ENCODE peak calls at places on chromosomes 3 and 15, in ten cellular contexts. I, C, L, O, H, X, Z, R, E and B are unnamed samples.

GRCh38 chr3:175672119-175672689 is 813.1 kb downstream of the NAALADL2 start:
- DNase-seq in H (no peak), C (no peak), Z (no peak), L (peak), O (no peak), E (no peak), X (no peak), R (no peak), I (no peak), B (no peak)

GRCh38 chr15:68389041-68389930 is 42.7 kb downstream of the ITGA11 start:
- DNase-seq in R (peak), O (no peak), X (no peak), H (no peak), Z (peak), E (no peak), L (no peak), C (no peak), I (no peak), B (no peak)

GRCh38 chr15:70420421-70421196 is 322.9 kb upstream of the TLE3 start:
- DNase-seq in L (peak), O (no peak), I (no peak), X (no peak), H (no peak), E (no peak), C (no peak), R (no peak), Z (no peak), B (no peak)

GRCh38 chr15:82021992-82022391 is 23.8 kb downstream of the MEX3B start:
- DNase-seq in R (no peak), X (no peak), E (peak), L (peak), Z (peak), H (peak), I (peak), C (no peak), O (no peak), B (no peak)

GRCh38 chr15:26806161-26806560 is 33.3 kb upstream of the GABRB3 start:
- DNase-seq in R (no peak), C (no peak), L (peak), X (no peak), H (no peak), E (peak), I (peak), Z (no peak), O (no peak), B (no peak)

GRCh38 chr3:8938021-8938420 is 25.3 kb downstream of the RAD18 start:
- DNase-seq in I (no peak), Z (no peak), L (no peak), X (no peak), R (no peak), H (peak), E (no peak), C (peak), O (no peak), B (no peak)

GRCh38 chr15:96416218-96416933 is 85.9 kb downstream of the NR2F2 start:
- DNase-seq in X (no peak), O (no peak), H (no peak), L (no peak), I (no peak), C (no peak), E (no peak), Z (no peak), R (no peak), B (no peak)

GRCh38 chr3:146679995-146680394 is 74.8 kb upstream of the PLSCR5 start:
- DNase-seq in E (no peak), O (no peak), R (no peak), C (no peak), I (no peak), X (no peak), H (no peak), Z (no peak), L (no peak), B (no peak)

GRCh38 chr3:18635215-18635614 is 210.1 kb upstream of the SATB1 start:
- DNase-seq in R (no peak), O (no peak), X (no peak), C (no peak), H (no peak), E (no peak), L (no peak), Z (no peak), I (no peak), B (no peak)

GRCh38 chr3:119359476-119359998 is 65.4 kb downstream of the ARHGAP31 start:
- DNase-seq in R (no peak), I (no peak), C (no peak), O (no peak), Z (no peak), L (no peak), X (no peak), H (no peak), E (no peak), B (no peak)

GRCh38 chr15:88447206-88447605 is 20.0 kb downstream of the MRPL46 start:
- DNase-seq in X (no peak), O (no peak), Z (no peak), L (no peak), R (no peak), I (no peak), H (no peak), C (no peak), E (no peak), B (no peak)

GRCh38 chr15:71096676-71097075 is 18.6 kb upstream of the THSD4 start:
- DNase-seq in O (no peak), E (no peak), C (no peak), X (no peak), R (no peak), L (no peak), Z (no peak), H (peak), I (no peak), B (no peak)

GRCh38 chr3:185175370-185175987 is 22.6 kb upstream of the C3orf70 start:
- DNase-seq in Z (peak), X (no peak), C (no peak), I (no peak), E (peak), O (no peak), H (no peak), R (peak), L (peak), B (peak)

GRCh38 chr3:49295489-49296058 is 18.5 kb upstream of the C3orf62 start:
- DNase-seq in H (no peak), X (peak), L (peak), O (peak), I (peak), E (peak), C (peak), Z (peak), R (no peak), B (no peak)

GRCh38 chr3:10366681-10367101 is 45.8 kb upstream of the SEC13 start:
- DNase-seq in Z (no peak), E (no peak), L (no peak), X (no peak), C (peak), H (peak), O (no peak), I (no peak), R (no peak), B (no peak)

GRCh38 chr3:110783541-110783940 is 288.1 kb upstream of the NECTIN3 start:
- DNase-seq in O (no peak), X (no peak), I (no peak), E (no peak), H (no peak), Z (no peak), C (no peak), R (no peak), L (no peak), B (no peak)

GRCh38 chr15:70339551-70340517 is 242.1 kb upstream of the TLE3 start:
- DNase-seq in R (peak), O (no peak), I (no peak), L (peak), Z (no peak), E (no peak), H (no peak), X (no peak), C (no peak), B (no peak)

GRCh38 chr3:96069065-96069464 is 745.3 kb upstream of the EPHA6 start:
- DNase-seq in X (no peak), O (no peak), Z (no peak), R (no peak), H (no peak), L (no peak), I (no peak), E (no peak), C (no peak), B (no peak)

GRCh38 chr3:65490132-65490531 is 548.6 kb downstream of the MAGI1 start:
- DNase-seq in L (no peak), O (no peak), H (no peak), E (no peak), X (no peak), C (no peak), I (no peak), Z (no peak), R (no peak), B (no peak)

GRCh38 chr3:193905541-193905940 is 230.4 kb upstream of the HES1 start:
- DNase-seq in O (no peak), Z (no peak), I (no peak), E (no peak), R (no peak), L (no peak), H (no peak), C (no peak), X (no peak), B (no peak)

GRCh38 chr3:47868306-47868705 is 65.4 kb downstream of the DHX30 start:
- DNase-seq in L (no peak), X (no peak), I (no peak), H (no peak), Z (no peak), E (no peak), C (no peak), O (no peak), R (peak), B (no peak)

GRCh38 chr3:170614214-170614966 is 28.5 kb upstream of the SLC7A14 start:
- DNase-seq in H (peak), O (no peak), I (peak), L (no peak), C (peak), X (no peak), Z (no peak), E (peak), R (no peak), B (peak)

GRCh38 chr3:125151916-125152315 is 60.6 kb downstream of the SLC12A8 start:
- DNase-seq in C (no peak), R (no peak), Z (no peak), I (no peak), X (no peak), H (no peak), E (no peak), L (no peak), O (no peak), B (no peak)
- H3K27ac ChIP-seq in C (no peak), R (no peak), Z (no peak), I (peak), X (no peak), H (no peak), E (no peak), L (no peak), O (no peak), B (no peak)

GRCh38 chr3:128067481-128067880 is 15.2 kb downstream of the SEC61A1 start:
- DNase-seq in X (no peak), Z (no peak), R (no peak), L (no peak), I (no peak), C (no peak), H (no peak), E (no peak), O (no peak), B (no peak)

GRCh38 chr3:128069271-128069670 is 17.0 kb downstream of the SEC61A1 start:
- DNase-seq in C (no peak), X (no peak), O (no peak), E (no peak), Z (no peak), H (no peak), I (no peak), R (no peak), L (no peak), B (no peak)

GRCh38 chr3:128070898-128071591 is 18.8 kb downstream of the SEC61A1 start:
- DNase-seq in L (no peak), Z (no peak), H (no peak), I (no peak), O (no peak), X (no peak), E (no peak), C (no peak), R (no peak), B (no peak)

GRCh38 chr3:128066111-128066510 is 13.9 kb downstream of the SEC61A1 start:
- DNase-seq in E (no peak), L (no peak), O (no peak), C (no peak), X (no peak), R (no peak), H (no peak), I (no peak), Z (no peak), B (no peak)

DNA sequence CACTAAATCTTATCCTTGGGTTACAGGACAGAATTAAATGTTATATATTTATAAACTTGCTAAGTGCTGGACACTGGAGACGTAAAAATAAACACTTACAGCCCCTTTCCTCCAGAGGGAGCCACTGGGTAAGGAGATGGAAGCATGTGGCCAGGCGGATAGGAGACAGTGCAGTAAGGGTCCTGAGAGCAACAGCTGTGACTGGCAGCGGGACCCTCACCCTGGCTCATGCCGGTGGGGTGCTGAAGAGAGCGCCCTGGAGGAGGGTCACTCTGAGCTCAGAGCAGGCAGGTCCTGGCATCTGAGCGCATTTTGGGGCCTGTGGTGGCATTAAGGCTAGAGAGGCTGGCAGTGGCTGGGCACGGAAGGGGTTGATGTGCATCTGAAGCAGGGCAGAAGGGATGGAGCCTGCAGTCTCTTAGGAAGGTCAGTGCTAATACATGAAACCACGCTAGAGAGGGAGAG is 16.0 kb downstream of the SEC61A1 start:
- DNase-seq in E (no peak), O (peak), H (no peak), Z (no peak), R (no peak), L (peak), C (peak), X (peak), I (no peak), B (no peak)
- H3K27ac ChIP-seq in E (no peak), O (no peak), H (no peak), Z (no peak), R (no peak), L (no peak), C (no peak), X (no peak), I (no peak), B (no peak)

DNA sequence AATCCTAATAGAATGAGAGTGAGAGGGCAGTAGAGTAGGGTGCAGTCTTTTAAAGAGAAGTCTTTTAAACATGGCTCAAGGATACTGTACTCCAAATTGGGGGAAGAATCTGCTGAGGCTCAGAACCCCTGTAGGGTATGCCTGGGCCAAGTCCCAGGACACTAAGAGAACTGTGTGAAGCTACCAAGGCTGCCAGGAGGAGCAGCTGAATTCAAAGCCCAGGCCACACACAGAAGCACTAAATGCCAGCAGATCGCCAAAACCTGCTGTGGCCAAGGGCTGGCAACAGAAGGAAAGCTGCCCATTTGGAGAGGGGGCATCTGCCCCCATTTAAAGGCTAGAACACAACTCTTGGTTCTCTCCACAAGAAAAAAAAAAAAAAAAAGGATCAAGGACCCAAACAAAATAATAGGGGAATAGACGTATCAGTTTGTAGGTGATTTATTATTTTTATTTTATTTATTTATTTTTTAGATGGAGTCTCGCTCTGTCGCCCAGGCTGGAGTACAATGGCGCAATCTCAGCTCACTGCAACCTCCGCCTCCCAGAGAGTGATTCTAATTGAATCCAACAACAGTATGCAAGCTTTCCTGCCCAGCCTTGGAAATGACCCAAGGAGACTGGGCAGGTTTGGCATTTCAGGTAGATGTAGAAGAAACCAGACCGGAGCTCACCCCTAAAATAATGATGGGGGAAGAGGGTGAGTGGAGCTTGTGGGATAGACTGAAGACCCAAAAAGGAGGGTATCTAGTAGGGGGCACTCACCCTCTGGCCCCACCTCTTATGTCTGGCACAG is 279.0 kb upstream of the WNT5A start:
- DNase-seq in O (no peak), R (no peak), Z (no peak), X (no peak), H (no peak), C (no peak), L (no peak), E (no peak), I (peak), B (no peak)
- H3K27ac ChIP-seq in O (no peak), R (no peak), Z (no peak), X (no peak), H (no peak), C (no peak), L (no peak), E (no peak), I (no peak), B (no peak)

GRCh38 chr3:73214846-73215245 is 153.4 kb downstream of the EBLN2 start:
- DNase-seq in E (no peak), H (no peak), L (no peak), R (no peak), X (no peak), O (no peak), I (no peak), Z (no peak), C (no peak), B (no peak)

GRCh38 chr3:73213906-73214305 is 152.4 kb downstream of the EBLN2 start:
- DNase-seq in R (no peak), L (no peak), E (no peak), O (no peak), I (no peak), H (peak), X (no peak), Z (no peak), C (no peak), B (no peak)

GRCh38 chr3:73210759-73211158 is 149.3 kb downstream of the EBLN2 start:
- DNase-seq in X (no peak), L (no peak), C (no peak), O (no peak), Z (no peak), R (no peak), E (no peak), I (no peak), H (no peak), B (no peak)

GRCh38 chr3:73215286-73215685 is 153.8 kb downstream of the EBLN2 start:
- DNase-seq in Z (no peak), C (no peak), E (no peak), X (no peak), I (no peak), L (no peak), O (no peak), H (no peak), R (no peak), B (no peak)

GRCh38 chr3:73212683-73213082 is 151.2 kb downstream of the EBLN2 start:
- DNase-seq in E (no peak), L (no peak), C (no peak), Z (no peak), X (no peak), O (no peak), I (no peak), H (no peak), R (no peak), B (no peak)
- H3K27ac ChIP-seq in E (no peak), L (no peak), C (no peak), Z (no peak), X (no peak), O (no peak), I (no peak), H (no peak), R (no peak), B (no peak)